ENCODE peak calls at places on chromosome 1, in five cellular contexts. One of them, this sample, is unnamed.

GRCh38 chr1:54276617-54277450 is 76.9 kb downstream of the MRPL37 start:
- DNase-seq in activated CD8-positive, alpha-beta memory T cell treated with anti-CD3 and anti-CD28 coated beads, Interleukin-2, amount 10 ng/mL, durations not matched to agents 7 days and 5 days: no peak
- DNase-seq in cardiac septum: peak
- DNase-seq in islet precursor cell: no peak
- DNase-seq in SW480: no peak
- DNase-seq in this sample: no peak

GRCh38 chr1:55235722-55236121 is 20.6 kb upstream of the USP24 start:
- DNase-seq in cardiac septum: no peak
- DNase-seq in activated CD8-positive, alpha-beta memory T cell treated with anti-CD3 and anti-CD28 coated beads, Interleukin-2, amount 10 ng/mL, durations not matched to agents 7 days and 5 days: no peak
- DNase-seq in islet precursor cell: peak
- DNase-seq in SW480: peak
- DNase-seq in this sample: peak

GRCh38 chr1:201565771-201566528 is 27.0 kb downstream of the NAV1 start:
- DNase-seq in cardiac septum: no peak
- DNase-seq in activated CD8-positive, alpha-beta memory T cell treated with anti-CD3 and anti-CD28 coated beads, Interleukin-2, amount 10 ng/mL, durations not matched to agents 7 days and 5 days: no peak
- DNase-seq in SW480: no peak
- DNase-seq in islet precursor cell: no peak
- DNase-seq in this sample: no peak

GRCh38 chr1:8437286-8437685 is 119.4 kb downstream of the SLC45A1 start:
- DNase-seq in SW480: no peak
- DNase-seq in activated CD8-positive, alpha-beta memory T cell treated with anti-CD3 and anti-CD28 coated beads, Interleukin-2, amount 10 ng/mL, durations not matched to agents 7 days and 5 days: no peak
- DNase-seq in islet precursor cell: no peak
- DNase-seq in cardiac septum: no peak
- DNase-seq in this sample: no peak

GRCh38 chr1:93255222-93256079 is 74.9 kb downstream of the CCDC18 start:
- DNase-seq in islet precursor cell: no peak
- DNase-seq in SW480: no peak
- DNase-seq in cardiac septum: no peak
- DNase-seq in activated CD8-positive, alpha-beta memory T cell treated with anti-CD3 and anti-CD28 coated beads, Interleukin-2, amount 10 ng/mL, durations not matched to agents 7 days and 5 days: no peak
- DNase-seq in this sample: peak

GRCh38 chr1:219433471-219434131 is 179.3 kb downstream of the ZC3H11B start:
- DNase-seq in cardiac septum: no peak
- DNase-seq in activated CD8-positive, alpha-beta memory T cell treated with anti-CD3 and anti-CD28 coated beads, Interleukin-2, amount 10 ng/mL, durations not matched to agents 7 days and 5 days: no peak
- DNase-seq in SW480: no peak
- DNase-seq in islet precursor cell: no peak
- DNase-seq in this sample: no peak

GRCh38 chr1:192766876-192767275 is 42.0 kb upstream of the RGS2 start:
- DNase-seq in cardiac septum: no peak
- DNase-seq in islet precursor cell: no peak
- DNase-seq in SW480: no peak
- DNase-seq in activated CD8-positive, alpha-beta memory T cell treated with anti-CD3 and anti-CD28 coated beads, Interleukin-2, amount 10 ng/mL, durations not matched to agents 7 days and 5 days: no peak
- DNase-seq in this sample: no peak

GRCh38 chr1:55813619-55814018 is 598.5 kb upstream of the USP24 start:
- DNase-seq in cardiac septum: no peak
- DNase-seq in SW480: peak
- DNase-seq in islet precursor cell: peak
- DNase-seq in activated CD8-positive, alpha-beta memory T cell treated with anti-CD3 and anti-CD28 coated beads, Interleukin-2, amount 10 ng/mL, durations not matched to agents 7 days and 5 days: no peak
- DNase-seq in this sample: no peak

GRCh38 chr1:2345297-2346075 is 45.9 kb downstream of the MORN1 start:
- DNase-seq in activated CD8-positive, alpha-beta memory T cell treated with anti-CD3 and anti-CD28 coated beads, Interleukin-2, amount 10 ng/mL, durations not matched to agents 7 days and 5 days: no peak
- DNase-seq in islet precursor cell: no peak
- DNase-seq in SW480: no peak
- DNase-seq in cardiac septum: peak
- DNase-seq in this sample: no peak

This sample was measured in HS-5.